ENCODE peak calls at places on chromosomes 2 and 18, in four cellular contexts. M is type B pancreatic cell; L is kidney tubule cell; Y is stimulated activated CD4-positive, alpha-beta T cell treated with anti-CD3 and anti-CD28 coated beads, Interleukin-4, amount 100 ng/mL, for 48 hours. R is an unnamed sample.

GRCh38 chr18:13629841-13630747 is 96.3 kb downstream of the FAM210A start:
- DNase-seq in M (no peak), L (peak; percentile 65), Y (peak; percentile 39), R (peak; percentile 38)

GRCh38 chr2:1203772-1204171 is 209.5 kb upstream of the TPO start:
- DNase-seq in M (no peak), L (no peak), Y (no peak), R (no peak)

GRCh38 chr18:62516242-62516641 is 6.6 kb upstream of the ZCCHC2 start:
- DNase-seq in M (no peak), L (no peak), Y (no peak), R (no peak)

GRCh38 chr2:163735692-163736432 is at the start of gene FIGN:
- DNase-seq in M (peak; percentile 83), L (peak; percentile 89), Y (no peak), R (peak; percentile 87)

GRCh38 chr2:106296182-106296815 is 102.2 kb upstream of the UXS1 start:
- DNase-seq in M (no peak), L (no peak), Y (no peak), R (no peak)

GRCh38 chr2:235095569-235095968 is 143.8 kb downstream of the SH3BP4 start:
- DNase-seq in M (no peak), L (peak; percentile 11), Y (no peak), R (peak; percentile 44)

GRCh38 chr2:105125428-105125827 is 87.6 kb downstream of the MRPS9 start:
- DNase-seq in M (no peak), L (no peak), Y (no peak), R (no peak)

GRCh38 chr2:15504882-15505663 is 56.1 kb downstream of the NBAS start:
- DNase-seq in M (no peak), L (no peak), Y (no peak), R (no peak)

GRCh38 chr2:238161291-238162051 is 2.7 kb downstream of the ERFE start:
- DNase-seq in M (no peak), L (no peak), Y (no peak), R (no peak)

GRCh38 chr2:132415256-132416079 is 1.1 kb upstream of the GPR39 start:
- DNase-seq in M (no peak), L (no peak), Y (no peak), R (no peak)

GRCh38 chr2:239162141-239162821 is 238.5 kb downstream of the HDAC4 start:
- DNase-seq in M (peak; percentile 66), L (no peak), Y (no peak), R (no peak)

GRCh38 chr2:144404621-144405312 is 115.2 kb downstream of the ZEB2 start:
- DNase-seq in M (no peak), L (no peak), Y (no peak), R (no peak)

GRCh38 chr2:96325038-96325883 is at the start of gene ITPRIPL1:
- DNase-seq in M (no peak), L (peak; percentile 40), Y (peak; percentile 48), R (no peak)

GRCh38 chr18:23377669-23378469 is 75.2 kb upstream of the RIOK3 start:
- DNase-seq in M (no peak), L (peak; percentile 76), Y (no peak), R (peak; percentile 92)

GRCh38 chr2:218827701-218828476 is 3.7 kb downstream of the PRKAG3 start:
- DNase-seq in M (no peak), L (no peak), Y (no peak), R (no peak)

GRCh38 chr18:3170762-3171161 is 49.0 kb downstream of the MYOM1 start:
- DNase-seq in M (no peak), L (no peak), Y (no peak), R (no peak)

R was measured in renal cortical epithelial cell.